ENCODE peak calls at places on chromosomes 4 and X, in six cellular contexts. One of them, this sample, is unnamed.

GRCh38 chrX:48489296-48489695 is 13.3 kb downstream of the FTSJ1 start:
- DNase-seq in Caco-2: no peak
- DNase-seq in astrocyte: no peak
- DNase-seq in HepG2: no peak
- DNase-seq in testis: no peak
- DNase-seq in cardiac muscle cell: no peak
- DNase-seq in this sample: no peak

GRCh38 chrX:109990582-109991276 is 12.2 kb upstream of the TMEM164 start:
- DNase-seq in HepG2: no peak
- DNase-seq in cardiac muscle cell: no peak
- DNase-seq in Caco-2: no peak
- DNase-seq in testis: no peak
- DNase-seq in astrocyte: no peak
- DNase-seq in this sample: no peak

GRCh38 chrX:38313190-38313589 is 14.1 kb downstream of the RPGR start:
- DNase-seq in testis: no peak
- DNase-seq in HepG2: no peak
- DNase-seq in Caco-2: no peak
- DNase-seq in astrocyte: peak; percentile 10
- DNase-seq in cardiac muscle cell: no peak
- DNase-seq in this sample: peak; percentile 68

GRCh38 chr4:2273657-2274319 is 11.9 kb upstream of the MXD4 start:
- DNase-seq in Caco-2: no peak
- DNase-seq in cardiac muscle cell: no peak
- DNase-seq in testis: no peak
- DNase-seq in HepG2: no peak
- DNase-seq in astrocyte: no peak
- DNase-seq in this sample: no peak

GRCh38 chr4:84379881-84380618 is 119.0 kb downstream of the NKX6-1 start:
- DNase-seq in testis: no peak
- DNase-seq in Caco-2: no peak
- DNase-seq in cardiac muscle cell: peak; percentile 7
- DNase-seq in HepG2: no peak
- DNase-seq in astrocyte: peak; percentile 67
- DNase-seq in this sample: peak; percentile 90

GRCh38 chrX:129876734-129877395 is 29.1 kb upstream of the UTP14A start:
- DNase-seq in testis: no peak
- DNase-seq in HepG2: peak; percentile 78
- DNase-seq in astrocyte: peak; percentile 74
- DNase-seq in Caco-2: peak; percentile 29
- DNase-seq in cardiac muscle cell: peak; percentile 27
- DNase-seq in this sample: peak; percentile 42

GRCh38 chr4:78020677-78021076 is 36.4 kb upstream of the FRAS1 start:
- DNase-seq in cardiac muscle cell: no peak
- DNase-seq in testis: no peak
- DNase-seq in HepG2: peak; percentile 36
- DNase-seq in Caco-2: no peak
- DNase-seq in astrocyte: no peak
- DNase-seq in this sample: no peak

GRCh38 chr4:8427761-8428287 is 12.7 kb downstream of the ACOX3 start:
- DNase-seq in HepG2: peak; percentile 76
- DNase-seq in Caco-2: no peak
- DNase-seq in cardiac muscle cell: peak; percentile 57
- DNase-seq in testis: no peak
- DNase-seq in astrocyte: peak; percentile 51
- DNase-seq in this sample: peak; percentile 42

GRCh38 chrX:120310861-120311631 is at the start of gene TMEM255A:
- DNase-seq in cardiac muscle cell: peak; percentile 21
- DNase-seq in astrocyte: no peak
- DNase-seq in testis: no peak
- DNase-seq in Caco-2: no peak
- DNase-seq in HepG2: no peak
- DNase-seq in this sample: no peak

GRCh38 chr4:151202851-151203455 is 74.0 kb upstream of the PRSS48 start:
- DNase-seq in Caco-2: no peak
- DNase-seq in HepG2: no peak
- DNase-seq in testis: no peak
- DNase-seq in cardiac muscle cell: peak; percentile 81
- DNase-seq in astrocyte: peak; percentile 53
- DNase-seq in this sample: peak; percentile 34

GRCh38 chr4:5079581-5079980 is 28.3 kb downstream of the STK32B start:
- DNase-seq in astrocyte: peak; percentile 36
- DNase-seq in cardiac muscle cell: no peak
- DNase-seq in testis: no peak
- DNase-seq in HepG2: no peak
- DNase-seq in Caco-2: no peak
- DNase-seq in this sample: peak; percentile 5

GRCh38 chr4:59994118-59994517 is 1206.0 kb upstream of the ADGRL3 start:
- DNase-seq in cardiac muscle cell: no peak
- DNase-seq in astrocyte: no peak
- DNase-seq in Caco-2: no peak
- DNase-seq in testis: no peak
- DNase-seq in HepG2: peak; percentile 2
- DNase-seq in this sample: no peak

GRCh38 chr4:87932718-87933136 is 42.8 kb upstream of the SPP1 start:
- DNase-seq in testis: peak; percentile 37
- DNase-seq in HepG2: no peak
- DNase-seq in Caco-2: no peak
- DNase-seq in astrocyte: no peak
- DNase-seq in cardiac muscle cell: no peak
- DNase-seq in this sample: no peak

GRCh38 chr4:128177376-128177959 is 110.1 kb downstream of the PGRMC2 start:
- DNase-seq in cardiac muscle cell: peak; percentile 12
- DNase-seq in HepG2: no peak
- DNase-seq in Caco-2: no peak
- DNase-seq in testis: no peak
- DNase-seq in astrocyte: peak; percentile 65
- DNase-seq in this sample: no peak

GRCh38 chr4:163489929-163490328 is 4.6 kb upstream of the TMA16 start:
- DNase-seq in cardiac muscle cell: no peak
- DNase-seq in Caco-2: no peak
- DNase-seq in HepG2: no peak
- DNase-seq in testis: no peak
- DNase-seq in astrocyte: no peak
- DNase-seq in this sample: no peak

GRCh38 chr4:163486321-163486720 is 8.2 kb upstream of the TMA16 start:
- DNase-seq in HepG2: no peak
- DNase-seq in cardiac muscle cell: no peak
- DNase-seq in astrocyte: no peak
- DNase-seq in Caco-2: no peak
- DNase-seq in testis: no peak
- DNase-seq in this sample: no peak

GRCh38 chr4:163482197-163482596 is 8.6 kb upstream of the TKTL2 start:
- DNase-seq in testis: no peak
- DNase-seq in astrocyte: no peak
- DNase-seq in Caco-2: no peak
- DNase-seq in HepG2: no peak
- DNase-seq in cardiac muscle cell: no peak
- DNase-seq in this sample: no peak

DNA sequence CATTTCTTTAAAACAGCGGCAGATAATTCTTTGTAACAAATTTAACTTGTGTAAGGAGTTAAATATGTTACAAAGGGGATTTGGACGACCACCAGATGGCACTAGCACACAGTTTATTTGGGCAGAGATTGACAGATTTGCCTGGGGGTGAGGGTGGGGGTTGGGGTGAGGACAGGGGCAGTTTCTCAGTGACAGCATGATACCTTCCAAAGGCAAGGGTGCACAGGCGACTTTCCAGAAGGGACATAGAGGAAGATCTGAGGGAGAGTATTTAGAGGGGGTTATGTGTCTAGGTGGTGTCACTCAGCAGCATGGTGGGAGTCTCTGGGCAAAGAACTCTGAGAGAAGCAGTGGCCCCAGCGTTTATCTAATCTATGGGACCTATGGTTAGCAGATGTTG is 9.6 kb upstream of the TMA16 start:
- DNase-seq in testis: peak; percentile 67
- DNase-seq in astrocyte: peak; percentile 10
- DNase-seq in HepG2: peak; percentile 41
- DNase-seq in cardiac muscle cell: peak; percentile 72
- DNase-seq in Caco-2: peak; percentile 59
- DNase-seq in this sample: peak; percentile 52
- TF ChIP-seq CTCF in testis: peak; percentile 60
- TF ChIP-seq CTCF in astrocyte: peak; percentile 55
- TF ChIP-seq CTCF in HepG2: peak; percentile 76
- TF ChIP-seq CTCF in cardiac muscle cell: peak; percentile 55
- TF ChIP-seq CTCF in Caco-2: peak; percentile 63
- TF ChIP-seq CTCF in this sample: peak; percentile 48

DNA sequence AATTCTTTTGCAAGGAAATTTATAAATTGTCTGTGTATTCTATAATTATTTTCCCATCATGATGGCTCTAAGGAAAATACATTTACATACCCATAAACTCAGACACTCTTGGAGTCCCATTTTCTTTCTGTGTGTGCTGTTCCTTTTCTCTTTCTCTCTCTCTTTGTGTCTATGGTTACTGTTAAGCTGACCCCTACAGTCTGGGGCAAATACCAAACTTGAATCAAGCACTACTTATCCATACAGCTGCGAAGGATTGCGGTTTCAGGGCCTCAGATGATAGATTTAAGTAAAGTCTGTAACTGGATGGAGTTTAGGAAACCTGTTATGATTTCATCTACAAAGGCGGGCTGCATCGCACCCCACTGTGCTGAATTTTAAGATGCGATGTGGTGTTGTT is 150.2 kb downstream of the SHROOM3 start:
- DNase-seq in cardiac muscle cell: peak; percentile 59
- DNase-seq in testis: no peak
- DNase-seq in Caco-2: no peak
- DNase-seq in HepG2: no peak
- DNase-seq in astrocyte: peak; percentile 98
- DNase-seq in this sample: no peak
- H3K4me3 ChIP-seq in cardiac muscle cell: no peak overlapping the region
- H3K4me3 ChIP-seq in testis: no peak overlapping the region
- H3K4me3 ChIP-seq in Caco-2: peak overlapping the region; percentile 46
- H3K4me3 ChIP-seq in HepG2: no peak overlapping the region
- H3K4me3 ChIP-seq in astrocyte: peak overlapping the region; percentile 57
- H3K4me3 ChIP-seq in this sample: no peak overlapping the region

DNA sequence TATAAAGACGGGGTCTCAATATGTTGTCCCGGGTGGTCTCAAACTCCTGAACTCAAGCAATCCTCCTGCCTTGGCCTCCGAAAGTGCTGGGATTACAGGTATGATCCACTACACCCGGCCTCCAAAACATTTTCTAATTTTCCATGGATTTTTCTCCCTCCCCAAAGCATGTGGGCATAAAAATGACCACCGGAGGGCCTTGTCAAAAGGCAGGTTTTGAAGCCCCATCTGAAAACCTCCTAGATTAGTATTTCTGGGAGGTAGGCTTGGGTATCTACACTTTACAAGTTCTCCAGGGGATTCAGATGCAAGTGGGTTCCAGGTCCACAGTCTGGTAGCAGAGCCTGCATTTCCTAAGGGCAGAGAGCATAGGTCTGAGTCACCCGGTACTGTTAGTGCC is 1.4 kb upstream of the GPR173 start:
- DNase-seq in astrocyte: no peak
- DNase-seq in Caco-2: no peak
- DNase-seq in cardiac muscle cell: no peak
- DNase-seq in testis: no peak
- DNase-seq in HepG2: no peak
- DNase-seq in this sample: peak; percentile 9
- TF ChIP-seq CTCF in astrocyte: peak; percentile 26
- TF ChIP-seq CTCF in Caco-2: peak; percentile 34
- TF ChIP-seq CTCF in cardiac muscle cell: peak; percentile 31
- TF ChIP-seq CTCF in testis: no peak
- TF ChIP-seq CTCF in HepG2: no peak
- TF ChIP-seq CTCF in this sample: peak; percentile 36

GRCh38 chrX:10617186-10617963 is 3.0 kb downstream of the MID1 start:
- DNase-seq in HepG2: no peak
- DNase-seq in Caco-2: no peak
- DNase-seq in testis: no peak
- DNase-seq in cardiac muscle cell: no peak
- DNase-seq in astrocyte: no peak
- DNase-seq in this sample: no peak
- H3K4me3 ChIP-seq in HepG2: no peak overlapping the region
- H3K4me3 ChIP-seq in Caco-2: no peak overlapping the region
- H3K4me3 ChIP-seq in testis: no peak overlapping the region
- H3K4me3 ChIP-seq in cardiac muscle cell: peak overlapping the region; percentile 46
- H3K4me3 ChIP-seq in astrocyte: peak overlapping the region; percentile 93
- H3K4me3 ChIP-seq in this sample: no peak overlapping the region

DNA sequence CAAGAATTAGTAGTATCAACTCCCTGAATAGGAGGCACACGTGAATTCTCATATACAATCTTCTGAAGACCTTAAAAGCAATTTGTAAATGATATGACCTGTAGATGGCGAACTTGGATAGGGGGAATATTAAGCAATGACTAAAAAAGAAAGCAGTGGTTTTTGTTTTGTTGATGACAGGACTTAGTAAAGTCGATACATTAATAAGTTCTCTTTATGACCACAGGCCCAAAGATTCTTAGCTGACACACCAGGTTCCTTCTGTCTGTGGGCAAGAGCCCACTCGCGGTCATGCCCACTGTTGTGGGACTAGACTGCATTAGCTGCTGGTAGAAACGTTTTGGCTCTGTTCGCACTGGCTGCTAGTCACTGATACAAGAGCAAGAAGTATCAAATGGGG is 30.8 kb downstream of the ALPK1 start:
- DNase-seq in cardiac muscle cell: peak; percentile 74
- DNase-seq in Caco-2: no peak
- DNase-seq in HepG2: peak; percentile 38
- DNase-seq in astrocyte: peak; percentile 21
- DNase-seq in testis: no peak
- DNase-seq in this sample: peak; percentile 69
- TF ChIP-seq CTCF in cardiac muscle cell: peak; percentile 49
- TF ChIP-seq CTCF in Caco-2: peak; percentile 26
- TF ChIP-seq CTCF in HepG2: peak; percentile 61
- TF ChIP-seq CTCF in astrocyte: peak; percentile 51
- TF ChIP-seq CTCF in testis: peak; percentile 36
- TF ChIP-seq CTCF in this sample: peak; percentile 57

GRCh38 chrX:153879741-153880439 is 6.1 kb downstream of the L1CAM start:
- DNase-seq in astrocyte: no peak
- DNase-seq in Caco-2: no peak
- DNase-seq in testis: no peak
- DNase-seq in cardiac muscle cell: no peak
- DNase-seq in HepG2: no peak
- DNase-seq in this sample: no peak

GRCh38 chrX:153880440-153880815 is 5.5 kb downstream of the L1CAM start:
- DNase-seq in testis: no peak
- DNase-seq in cardiac muscle cell: no peak
- DNase-seq in HepG2: no peak
- DNase-seq in astrocyte: no peak
- DNase-seq in Caco-2: no peak
- DNase-seq in this sample: no peak

GRCh38 chrX:153878969-153879653 is 6.9 kb downstream of the L1CAM start:
- DNase-seq in cardiac muscle cell: no peak
- DNase-seq in testis: no peak
- DNase-seq in Caco-2: no peak
- DNase-seq in astrocyte: no peak
- DNase-seq in HepG2: no peak
- DNase-seq in this sample: no peak

GRCh38 chrX:153877571-153878261 is 8.3 kb downstream of the L1CAM start:
- DNase-seq in testis: no peak
- DNase-seq in HepG2: no peak
- DNase-seq in astrocyte: no peak
- DNase-seq in Caco-2: no peak
- DNase-seq in cardiac muscle cell: no peak
- DNase-seq in this sample: no peak

DNA sequence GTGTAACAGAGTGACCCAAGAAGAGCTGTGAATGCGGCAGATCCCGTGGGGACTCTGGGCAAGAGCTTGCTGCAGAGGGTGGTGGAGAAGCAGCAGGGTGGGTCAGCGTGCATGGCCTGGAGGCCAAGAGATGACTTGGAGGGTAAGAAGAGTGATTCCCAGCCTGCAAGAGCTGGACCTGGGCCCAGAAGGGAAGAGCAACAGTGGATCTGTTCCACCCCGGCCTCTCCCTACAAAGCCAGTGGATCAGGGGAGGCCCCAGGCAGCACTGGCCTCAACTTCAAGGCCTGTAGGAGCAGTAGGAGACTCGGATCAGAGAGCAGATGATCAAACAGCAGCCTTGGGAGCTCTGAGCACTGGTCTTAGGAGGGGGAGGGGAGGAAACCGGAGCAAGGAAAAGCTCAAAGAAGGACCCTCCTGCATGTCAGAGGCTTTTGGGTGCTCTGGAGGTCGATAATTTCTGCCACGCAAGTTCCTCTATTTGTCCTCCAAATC is 7.6 kb downstream of the L1CAM start:
- DNase-seq in HepG2: no peak
- DNase-seq in testis: no peak
- DNase-seq in astrocyte: no peak
- DNase-seq in Caco-2: no peak
- DNase-seq in cardiac muscle cell: no peak
- DNase-seq in this sample: no peak
- H3K4me3 ChIP-seq in HepG2: no peak overlapping the region
- H3K4me3 ChIP-seq in testis: no peak overlapping the region
- H3K4me3 ChIP-seq in astrocyte: no peak overlapping the region
- H3K4me3 ChIP-seq in Caco-2: no peak overlapping the region
- H3K4me3 ChIP-seq in cardiac muscle cell: no peak overlapping the region
- H3K4me3 ChIP-seq in this sample: no peak overlapping the region

This sample was measured in fibroblast of mammary gland.